ENCODE peak calls at places on chromosomes 6 and 20, in nine cellular contexts. One of them, this sample, is unnamed. For H3K36me3, the result is how much of the 10 kb centered on the place peaks cover.

GRCh38 chr6:90338409-90338808 is 41.8 kb upstream of the BACH2 start:
- DNase-seq in mammary epithelial cell: peak
- DNase-seq in HCT116: no peak
- DNase-seq in GM23248: peak
- DNase-seq in PC-3: peak
- DNase-seq in fibroblast of lung: peak
- DNase-seq in HepG2: no peak
- DNase-seq in A673: no peak
- DNase-seq in hepatocyte: no peak
- DNase-seq in this sample: no peak

GRCh38 chr6:41591859-41592502 is 45.8 kb downstream of the FOXP4 start:
- DNase-seq in mammary epithelial cell: peak
- DNase-seq in HCT116: peak
- DNase-seq in GM23248: peak
- DNase-seq in PC-3: peak
- DNase-seq in fibroblast of lung: peak
- DNase-seq in HepG2: peak
- DNase-seq in A673: peak
- DNase-seq in hepatocyte: peak
- DNase-seq in this sample: peak

GRCh38 chr20:35314460-35315198 is 22.4 kb upstream of the FAM83C start:
- DNase-seq in mammary epithelial cell: no peak
- DNase-seq in HCT116: no peak
- DNase-seq in GM23248: no peak
- DNase-seq in PC-3: no peak
- DNase-seq in fibroblast of lung: no peak
- DNase-seq in HepG2: no peak
- DNase-seq in A673: no peak
- DNase-seq in hepatocyte: no peak
- DNase-seq in this sample: no peak

GRCh38 chr20:54257090-54257816 is 49.4 kb downstream of the PFDN4 start:
- DNase-seq in mammary epithelial cell: peak
- DNase-seq in HCT116: peak
- DNase-seq in GM23248: peak
- DNase-seq in PC-3: peak
- DNase-seq in fibroblast of lung: peak
- DNase-seq in HepG2: no peak
- DNase-seq in A673: no peak
- DNase-seq in hepatocyte: peak
- DNase-seq in this sample: peak

GRCh38 chr6:95489185-95489863 is 88.0 kb upstream of the MANEA start:
- DNase-seq in mammary epithelial cell: no peak
- DNase-seq in HCT116: no peak
- DNase-seq in GM23248: no peak
- DNase-seq in PC-3: no peak
- DNase-seq in fibroblast of lung: no peak
- DNase-seq in HepG2: no peak
- DNase-seq in A673: no peak
- DNase-seq in hepatocyte: no peak
- DNase-seq in this sample: no peak

GRCh38 chr6:160692369-160692959 is 9.6 kb upstream of the PLG start:
- DNase-seq in mammary epithelial cell: no peak
- DNase-seq in HCT116: no peak
- DNase-seq in GM23248: peak
- DNase-seq in PC-3: no peak
- DNase-seq in fibroblast of lung: no peak
- DNase-seq in HepG2: no peak
- DNase-seq in A673: peak
- DNase-seq in hepatocyte: peak
- DNase-seq in this sample: no peak

GRCh38 chr6:28977351-28978136 is 27.6 kb downstream of the ZNF311 start:
- DNase-seq in mammary epithelial cell: peak
- DNase-seq in HCT116: no peak
- DNase-seq in GM23248: peak
- DNase-seq in PC-3: peak
- DNase-seq in fibroblast of lung: peak
- DNase-seq in HepG2: no peak
- DNase-seq in A673: peak
- DNase-seq in hepatocyte: peak
- DNase-seq in this sample: peak

GRCh38 chr20:57772349-57772964 is 62.6 kb upstream of the PMEPA1 start:
- DNase-seq in mammary epithelial cell: peak
- DNase-seq in HCT116: no peak
- DNase-seq in GM23248: peak
- DNase-seq in PC-3: peak
- DNase-seq in fibroblast of lung: peak
- DNase-seq in HepG2: no peak
- DNase-seq in A673: peak
- DNase-seq in hepatocyte: no peak
- DNase-seq in this sample: peak

GRCh38 chr6:43809417-43810305 is 39.6 kb downstream of the VEGFA start:
- DNase-seq in mammary epithelial cell: peak
- DNase-seq in HCT116: no peak
- DNase-seq in GM23248: peak
- DNase-seq in PC-3: peak
- DNase-seq in fibroblast of lung: peak
- DNase-seq in HepG2: peak
- DNase-seq in A673: peak
- DNase-seq in hepatocyte: peak
- DNase-seq in this sample: peak

GRCh38 chr20:21395666-21396044 is 1.7 kb downstream of the NKX2-4 start:
- DNase-seq in mammary epithelial cell: no peak
- DNase-seq in HCT116: no peak
- DNase-seq in GM23248: no peak
- DNase-seq in PC-3: no peak
- DNase-seq in fibroblast of lung: no peak
- DNase-seq in HepG2: no peak
- DNase-seq in A673: no peak
- DNase-seq in hepatocyte: peak
- DNase-seq in this sample: no peak

GRCh38 chr6:36489426-36489825 is 46.6 kb downstream of the KCTD20 start:
- DNase-seq in mammary epithelial cell: no peak
- DNase-seq in HCT116: no peak
- DNase-seq in GM23248: no peak
- DNase-seq in PC-3: no peak
- DNase-seq in fibroblast of lung: no peak
- DNase-seq in HepG2: no peak
- DNase-seq in A673: no peak
- DNase-seq in hepatocyte: no peak
- DNase-seq in this sample: no peak

GRCh38 chr20:56518126-56518525 is 6.4 kb upstream of the FAM209A start:
- DNase-seq in mammary epithelial cell: no peak
- DNase-seq in HCT116: no peak
- DNase-seq in GM23248: no peak
- DNase-seq in PC-3: no peak
- DNase-seq in fibroblast of lung: no peak
- DNase-seq in HepG2: no peak
- DNase-seq in A673: no peak
- DNase-seq in hepatocyte: no peak
- DNase-seq in this sample: no peak

GRCh38 chr20:56519551-56519950 is 5.0 kb upstream of the FAM209A start:
- DNase-seq in mammary epithelial cell: no peak
- DNase-seq in HCT116: no peak
- DNase-seq in GM23248: no peak
- DNase-seq in PC-3: no peak
- DNase-seq in fibroblast of lung: no peak
- DNase-seq in HepG2: no peak
- DNase-seq in A673: no peak
- DNase-seq in hepatocyte: no peak
- DNase-seq in this sample: no peak

GRCh38 chr20:56518999-56519398 is 5.5 kb upstream of the FAM209A start:
- DNase-seq in mammary epithelial cell: no peak
- DNase-seq in HCT116: no peak
- DNase-seq in GM23248: no peak
- DNase-seq in PC-3: no peak
- DNase-seq in fibroblast of lung: no peak
- DNase-seq in HepG2: no peak
- DNase-seq in A673: no peak
- DNase-seq in hepatocyte: no peak
- DNase-seq in this sample: no peak

GRCh38 chr20:56522311-56522710 is 2.2 kb upstream of the FAM209A start:
- DNase-seq in mammary epithelial cell: no peak
- DNase-seq in HCT116: no peak
- DNase-seq in GM23248: no peak
- DNase-seq in PC-3: no peak
- DNase-seq in fibroblast of lung: no peak
- DNase-seq in HepG2: no peak
- DNase-seq in A673: no peak
- DNase-seq in hepatocyte: no peak
- DNase-seq in this sample: no peak

DNA sequence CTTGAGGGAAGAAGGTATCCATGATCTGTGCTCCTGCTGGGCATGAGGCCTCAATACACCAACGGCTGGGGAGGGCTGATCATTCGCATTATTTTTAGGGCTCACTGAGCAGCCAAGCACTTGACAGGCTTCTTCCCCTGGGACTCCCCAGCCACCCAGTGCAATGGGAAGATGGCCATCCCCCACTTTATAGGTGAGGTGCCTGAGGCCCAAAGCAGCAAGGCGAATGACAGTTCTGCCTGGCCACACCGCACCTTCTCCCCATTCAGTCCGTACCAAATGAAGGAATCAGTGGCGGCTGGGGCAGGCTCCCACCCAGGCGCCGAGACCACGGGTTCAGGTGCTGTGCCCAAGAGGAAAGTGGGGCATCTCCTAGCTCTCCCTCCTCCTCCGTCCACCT is 4.4 kb upstream of the FAM209A start:
- DNase-seq in mammary epithelial cell: no peak
- DNase-seq in HCT116: no peak
- DNase-seq in GM23248: no peak
- DNase-seq in PC-3: no peak
- DNase-seq in fibroblast of lung: no peak
- DNase-seq in HepG2: no peak
- DNase-seq in A673: no peak
- DNase-seq in hepatocyte: no peak
- DNase-seq in this sample: no peak
- H3K36me3 ChIP-seq in mammary epithelial cell: under half
- H3K36me3 ChIP-seq in HCT116: under half
- H3K36me3 ChIP-seq in GM23248: under half
- H3K36me3 ChIP-seq in PC-3: half or more
- H3K36me3 ChIP-seq in fibroblast of lung: under half
- H3K36me3 ChIP-seq in HepG2: under half
- H3K36me3 ChIP-seq in A673: under half
- H3K36me3 ChIP-seq in hepatocyte: under half
- H3K36me3 ChIP-seq in this sample: under half

DNA sequence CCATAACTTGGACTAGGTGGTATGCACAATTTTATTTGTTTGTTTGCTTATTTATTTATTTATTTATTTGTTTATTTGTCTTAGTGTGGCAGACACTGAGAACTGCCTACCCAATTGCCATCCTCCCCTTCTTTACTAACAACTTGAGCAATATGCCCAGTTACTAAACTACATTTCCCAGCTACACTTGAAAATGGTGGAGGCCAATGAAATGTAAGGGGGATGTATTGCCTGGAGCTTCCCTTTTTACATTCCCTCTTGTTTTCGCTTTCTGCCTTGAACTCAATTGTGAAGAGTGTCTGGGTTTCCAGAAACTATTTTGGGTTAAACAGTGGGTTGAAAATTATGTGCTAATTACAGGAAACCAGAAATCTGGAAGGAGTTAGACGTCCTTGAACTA is 152.7 kb upstream of the FKBP1C start:
- DNase-seq in mammary epithelial cell: no peak
- DNase-seq in HCT116: no peak
- DNase-seq in GM23248: no peak
- DNase-seq in PC-3: no peak
- DNase-seq in fibroblast of lung: no peak
- DNase-seq in HepG2: no peak
- DNase-seq in A673: no peak
- DNase-seq in hepatocyte: no peak
- DNase-seq in this sample: no peak
- H3K4me3 ChIP-seq in mammary epithelial cell: no peak
- H3K4me3 ChIP-seq in HCT116: no peak
- H3K4me3 ChIP-seq in GM23248: no peak
- H3K4me3 ChIP-seq in PC-3: no peak
- H3K4me3 ChIP-seq in fibroblast of lung: no peak
- H3K4me3 ChIP-seq in HepG2: no peak
- H3K4me3 ChIP-seq in A673: no peak
- H3K4me3 ChIP-seq in hepatocyte: no peak
- H3K4me3 ChIP-seq in this sample: no peak

GRCh38 chr20:46030290-46031013 is 1.4 kb downstream of the SLC12A5 start:
- DNase-seq in mammary epithelial cell: no peak
- DNase-seq in HCT116: no peak
- DNase-seq in GM23248: no peak
- DNase-seq in PC-3: no peak
- DNase-seq in fibroblast of lung: no peak
- DNase-seq in HepG2: no peak
- DNase-seq in A673: no peak
- DNase-seq in hepatocyte: no peak
- DNase-seq in this sample: no peak
- TF ChIP-seq EZH2 in mammary epithelial cell: no peak
- TF ChIP-seq EZH2 in HCT116: no peak
- TF ChIP-seq EZH2 in GM23248: no peak
- TF ChIP-seq EZH2 in PC-3: no peak
- TF ChIP-seq EZH2 in fibroblast of lung: no peak
- TF ChIP-seq EZH2 in HepG2: no peak
- TF ChIP-seq EZH2 in A673: no peak
- TF ChIP-seq EZH2 in hepatocyte: no peak
- TF ChIP-seq EZH2 in this sample: no peak

GRCh38 chr20:38523697-38524096 is 51.1 kb downstream of the RALGAPB start:
- DNase-seq in mammary epithelial cell: peak
- DNase-seq in HCT116: no peak
- DNase-seq in GM23248: peak
- DNase-seq in PC-3: peak
- DNase-seq in fibroblast of lung: peak
- DNase-seq in HepG2: no peak
- DNase-seq in A673: no peak
- DNase-seq in hepatocyte: no peak
- DNase-seq in this sample: peak
- H3K36me3 ChIP-seq in mammary epithelial cell: under half
- H3K36me3 ChIP-seq in HCT116: under half
- H3K36me3 ChIP-seq in GM23248: under half
- H3K36me3 ChIP-seq in PC-3: under half
- H3K36me3 ChIP-seq in fibroblast of lung: under half
- H3K36me3 ChIP-seq in HepG2: half or more
- H3K36me3 ChIP-seq in A673: under half
- H3K36me3 ChIP-seq in hepatocyte: under half
- H3K36me3 ChIP-seq in this sample: under half

DNA sequence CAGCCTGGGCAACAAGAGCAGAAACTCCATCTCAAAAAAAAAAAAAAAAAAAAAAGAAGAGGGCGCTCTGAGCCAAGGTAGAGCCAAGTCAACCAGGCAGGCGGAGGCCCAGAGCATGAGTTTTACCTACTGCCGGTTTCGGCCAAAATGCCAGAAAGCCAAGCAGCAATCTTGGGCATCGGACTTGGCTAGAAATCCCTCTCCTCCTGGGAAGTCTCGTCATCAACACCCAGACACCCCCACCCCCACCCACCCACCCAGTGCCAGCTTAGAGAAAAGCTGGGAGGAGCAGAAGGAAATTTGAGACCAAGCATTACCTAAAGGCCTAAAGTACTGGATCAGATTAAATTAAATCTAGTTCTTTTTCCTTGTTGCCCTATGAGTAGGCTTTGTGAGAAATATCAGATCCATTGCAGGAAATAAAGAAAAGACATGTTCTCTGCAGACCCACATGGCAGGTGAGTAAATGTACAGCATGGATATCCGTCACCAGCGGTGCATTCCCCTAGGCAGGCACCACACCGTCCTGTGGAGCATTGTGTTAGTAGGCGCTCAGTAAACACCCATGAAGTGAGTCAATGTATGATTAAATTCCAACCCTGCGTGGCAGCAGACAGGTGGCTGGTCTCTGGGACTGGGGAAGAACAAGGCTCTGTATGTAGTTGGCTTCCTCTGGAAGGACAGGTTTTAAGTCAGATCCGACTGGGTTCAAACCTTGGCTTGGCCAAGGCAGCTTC is 21.0 kb downstream of the RIPOR3 start:
- DNase-seq in mammary epithelial cell: peak
- DNase-seq in HCT116: no peak
- DNase-seq in GM23248: no peak
- DNase-seq in PC-3: peak
- DNase-seq in fibroblast of lung: no peak
- DNase-seq in HepG2: peak
- DNase-seq in A673: no peak
- DNase-seq in hepatocyte: peak
- DNase-seq in this sample: peak
- H3K4me3 ChIP-seq in mammary epithelial cell: no peak
- H3K4me3 ChIP-seq in HCT116: no peak
- H3K4me3 ChIP-seq in GM23248: no peak
- H3K4me3 ChIP-seq in PC-3: no peak
- H3K4me3 ChIP-seq in fibroblast of lung: no peak
- H3K4me3 ChIP-seq in HepG2: no peak
- H3K4me3 ChIP-seq in A673: no peak
- H3K4me3 ChIP-seq in hepatocyte: no peak
- H3K4me3 ChIP-seq in this sample: no peak